ENCODE peak calls at places on chromosomes 1 and 21, in five cellular contexts. D is cardiac muscle cell, I is mucosa of descending colon, Z is spleen, V is AG04450. Y is an unnamed sample.

GRCh38 chr1:176118985-176119384 is 88.1 kb downstream of the COP1 start:
- DNase-seq in V (peak; percentile 24), Z (no peak), I (no peak), D (no peak), Y (peak; percentile 31)

GRCh38 chr1:184755226-184756065 is 788 bp upstream of the EDEM3 start:
- DNase-seq in V (peak; percentile 1), Z (no peak), D (peak; percentile 23), I (no peak), Y (peak; percentile 28)

GRCh38 chr21:41885341-41886024 is 6.3 kb upstream of the PRDM15 start:
- DNase-seq in I (no peak), V (no peak), D (peak; percentile 20), Z (peak; percentile 60), Y (no peak)

GRCh38 chr1:242515555-242515954 is 8.9 kb downstream of the PLD5 start:
- DNase-seq in V (no peak), D (no peak), Z (no peak), I (no peak), Y (no peak)

GRCh38 chr1:147625274-147625986 is 44.9 kb downstream of the ACP6 start:
- DNase-seq in V (no peak), D (no peak), Z (no peak), I (no peak), Y (no peak)

GRCh38 chr21:34926784-34927548 is 122.1 kb downstream of the RUNX1 start:
- DNase-seq in D (peak; percentile 23), V (no peak), I (no peak), Z (no peak), Y (peak; percentile 41)

GRCh38 chr1:13564073-13564472 is 19.6 kb upstream of the PDPN start:
- DNase-seq in Z (no peak), I (no peak), D (no peak), V (no peak), Y (no peak)

GRCh38 chr1:3453203-3453761 is 1.2 kb upstream of the ARHGEF16 start:
- DNase-seq in Z (peak; percentile 90), I (peak; percentile 81), D (peak; percentile 82), V (peak; percentile 30), Y (peak; percentile 44)

GRCh38 chr1:8889925-8890785 is 11.7 kb upstream of the ENO1 start:
- DNase-seq in V (no peak), Z (no peak), I (peak; percentile 77), D (no peak), Y (peak; percentile 98)

GRCh38 chr1:240344918-240345317 is 253.2 kb downstream of the FMN2 start:
- DNase-seq in I (no peak), D (no peak), Z (no peak), V (no peak), Y (peak; percentile 38)

GRCh38 chr1:96145486-96145885 is 576.1 kb upstream of the PTBP2 start:
- DNase-seq in D (no peak), Z (no peak), V (no peak), I (no peak), Y (no peak)

GRCh38 chr1:185699874-185700273 is 34.3 kb upstream of the HMCN1 start:
- DNase-seq in V (no peak), Z (no peak), I (no peak), D (no peak), Y (no peak)

GRCh38 chr1:96808186-96808585 is 86.6 kb downstream of the PTBP2 start:
- DNase-seq in I (no peak), V (no peak), D (peak; percentile 58), Z (no peak), Y (no peak)

GRCh38 chr1:206002833-206003532 is at the start of gene RAB7B:
- DNase-seq in I (no peak), D (peak; percentile 35), Z (no peak), V (peak; percentile 39), Y (peak; percentile 72)

GRCh38 chr1:17351598-17352324 is 20.2 kb upstream of the PADI6 start:
- DNase-seq in V (no peak), I (no peak), D (no peak), Z (no peak), Y (no peak)

GRCh38 chr1:19664453-19665043 is at the start of gene HTR6:
- DNase-seq in V (no peak), D (peak; percentile 37), I (no peak), Z (no peak), Y (no peak)

GRCh38 chr1:9345922-9346321 is 53.2 kb downstream of the SPSB1 start:
- DNase-seq in Z (no peak), I (no peak), D (no peak), V (no peak), Y (no peak)

GRCh38 chr1:47507140-47507539 is 69.3 kb downstream of the FOXD2 start:
- DNase-seq in Z (no peak), I (no peak), V (no peak), D (no peak), Y (no peak)

GRCh38 chr1:165842363-165843129 is 15.1 kb downstream of the UCK2 start:
- DNase-seq in V (no peak), I (no peak), Z (no peak), D (peak; percentile 42), Y (peak; percentile 70)

GRCh38 chr1:44284184-44284583 is 70.9 kb downstream of the ERI3 start:
- DNase-seq in I (no peak), Z (no peak), D (no peak), V (no peak), Y (no peak)

GRCh38 chr1:221910222-221910621 is 168.3 kb upstream of the DUSP10 start:
- DNase-seq in D (no peak), I (no peak), Z (no peak), V (no peak), Y (no peak)

GRCh38 chr1:116067564-116067887 is 43.7 kb upstream of the MAB21L3 start:
- DNase-seq in V (no peak), Z (no peak), I (no peak), D (no peak), Y (peak; percentile 94)

GRCh38 chr1:199168895-199169294 is 530.1 kb downstream of the PTPRC start:
- DNase-seq in Z (no peak), I (no peak), D (no peak), V (no peak), Y (no peak)

GRCh38 chr1:32801096-32801713 is 16.0 kb downstream of the YARS1 start:
- DNase-seq in Z (no peak), D (no peak), I (no peak), V (peak; percentile 63), Y (peak; percentile 22)

GRCh38 chr1:8408151-8408839 is 90.4 kb downstream of the SLC45A1 start:
- DNase-seq in D (no peak), V (peak; percentile 66), I (no peak), Z (no peak), Y (peak; percentile 90)

GRCh38 chr1:180352588-180352987 is 122.5 kb downstream of the LHX4 start:
- DNase-seq in V (no peak), I (no peak), Z (no peak), D (no peak), Y (no peak)

GRCh38 chr1:22805672-22806038 is 95.0 kb downstream of the EPHB2 start:
- DNase-seq in I (no peak), V (no peak), D (no peak), Z (no peak), Y (no peak)

GRCh38 chr1:41627491-41628280 is 143.2 kb upstream of the EDN2 start:
- DNase-seq in D (no peak), V (no peak), I (no peak), Z (no peak), Y (no peak)

GRCh38 chr1:198064181-198064580 is 92.6 kb upstream of the NEK7 start:
- DNase-seq in Z (no peak), D (no peak), V (no peak), I (no peak), Y (peak; percentile 7)

GRCh38 chr1:153510984-153511410 is 24.8 kb downstream of the S100A6 start:
- DNase-seq in Z (peak; percentile 94), V (peak; percentile 42), I (peak; percentile 84), D (peak; percentile 92), Y (peak; percentile 73)

GRCh38 chr1:107936498-107937481 is 28.2 kb downstream of the VAV3 start:
- DNase-seq in Z (no peak), D (no peak), V (peak; percentile 18), I (no peak), Y (peak; percentile 99)

GRCh38 chr1:19644422-19644760 is 280 bp downstream of the NBL1 start:
- DNase-seq in I (no peak), V (no peak), D (peak; percentile 41), Z (no peak), Y (no peak)

GRCh38 chr1:179805291-179806195 is 62.5 kb downstream of the FAM163A start:
- DNase-seq in V (no peak), I (no peak), Z (peak; percentile 23), D (no peak), Y (no peak)

GRCh38 chr1:152621993-152622392 is 910 bp downstream of the LCE3A start:
- DNase-seq in Z (no peak), I (no peak), D (no peak), V (no peak), Y (no peak)

GRCh38 chr1:108551157-108551862 is 8.6 kb upstream of the EEIG2 start:
- DNase-seq in I (no peak), D (no peak), Z (no peak), V (no peak), Y (no peak)

DNA sequence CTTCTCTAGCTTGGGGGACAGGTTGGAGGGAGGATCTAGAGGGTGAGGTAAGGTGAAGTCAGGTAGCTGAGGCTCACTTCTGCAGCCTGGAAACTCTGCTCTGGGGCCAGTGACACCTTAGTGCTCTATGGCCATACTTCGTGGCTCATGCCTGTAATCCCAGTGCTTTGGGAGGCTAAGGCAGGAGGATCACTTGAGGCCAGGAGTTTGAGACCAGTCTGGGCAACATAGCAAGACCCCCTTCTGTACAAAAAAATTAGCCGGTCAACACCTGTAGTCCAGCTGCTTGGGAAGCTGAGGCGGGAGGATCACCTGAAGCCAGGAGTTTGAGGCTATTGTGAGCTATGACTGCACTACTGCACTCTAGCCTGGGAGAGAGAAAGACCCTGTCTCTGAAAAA is 5.8 kb downstream of the LMNA start:
- DNase-seq in V (no peak), Z (no peak), D (no peak), I (no peak), Y (no peak)
- H3K4me3 ChIP-seq in V (peak overlapping the region; percentile 21), Z (no peak overlapping the region), D (no peak overlapping the region), I (no peak overlapping the region), Y (peak overlapping the region; percentile 100)

GRCh38 chr1:15198684-15199083 is 45.1 kb downstream of the TMEM51 start:
- DNase-seq in V (no peak), D (no peak), Z (no peak), I (peak; percentile 14), Y (no peak)
- TF ChIP-seq CTCF in V (no peak), D (no peak), Z (no peak), I (no peak), Y (no peak)

GRCh38 chr21:45460011-45460565 is 55.1 kb downstream of the COL18A1 start:
- DNase-seq in V (no peak), I (peak; percentile 40), Z (peak; percentile 59), D (no peak), Y (no peak)
- H3K4me3 ChIP-seq in V (no peak overlapping the region), I (no peak overlapping the region), Z (no peak overlapping the region), D (no peak overlapping the region), Y (no peak overlapping the region)

GRCh38 chr1:156581661-156582387 is 2.3 kb downstream of the TTC24 start:
- DNase-seq in V (no peak), I (no peak), D (no peak), Z (peak; percentile 86), Y (no peak)

GRCh38 chr1:156583821-156584622 is 4.5 kb downstream of the TTC24 start:
- DNase-seq in D (peak; percentile 82), Z (no peak), V (peak; percentile 72), I (no peak), Y (peak; percentile 82)

GRCh38 chr1:156584813-156585212 is 5.3 kb downstream of the TTC24 start:
- DNase-seq in Z (no peak), I (no peak), V (no peak), D (peak; percentile 39), Y (no peak)

GRCh38 chr1:156579472-156579871 is at the start of gene TTC24:
- DNase-seq in Z (no peak), I (no peak), V (no peak), D (no peak), Y (no peak)

GRCh38 chr1:156582388-156583022 is 3.0 kb downstream of the TTC24 start:
- DNase-seq in V (no peak), Z (no peak), D (no peak), I (no peak), Y (no peak)
- TF ChIP-seq CTCF in V (no peak), Z (no peak), D (no peak), I (no peak), Y (no peak)